ENCODE peak calls at places on chromosomes 1 and 21, in five cellular contexts. N, P, L, X and A are unnamed samples.

GRCh38 chr1:100463809-100464424 is 74.0 kb upstream of the GPR88 start:
- DNase-seq in N (peak; percentile 54), P (peak; percentile 64), L (peak; percentile 63), X (no peak), A (peak; percentile 91)

GRCh38 chr1:39134768-39135333 is 69.6 kb upstream of the MACF1 start:
- DNase-seq in N (no peak), P (no peak), L (no peak), X (no peak), A (no peak)

GRCh38 chr1:46244656-46245371 is 2.7 kb upstream of the RAD54L start:
- DNase-seq in N (peak; percentile 50), P (no peak), L (no peak), X (no peak), A (peak; percentile 58)

GRCh38 chr21:35925497-35925896 is 134.8 kb downstream of the SETD4 start:
- DNase-seq in N (no peak), P (peak; percentile 83), L (peak; percentile 39), X (peak; percentile 30), A (no peak)

GRCh38 chr1:3038571-3039181 is 17.4 kb downstream of the ACTRT2 start:
- DNase-seq in N (no peak), P (no peak), L (no peak), X (no peak), A (no peak)

GRCh38 chr1:79808816-79809475 is 802.4 kb upstream of the ADGRL4 start:
- DNase-seq in N (no peak), P (no peak), L (no peak), X (no peak), A (no peak)

GRCh38 chr1:196558424-196558823 is 49.8 kb downstream of the KCNT2 start:
- DNase-seq in N (no peak), P (no peak), L (no peak), X (no peak), A (no peak)

GRCh38 chr1:162219461-162219860 is 150.0 kb downstream of the NOS1AP start:
- DNase-seq in N (no peak), P (no peak), L (no peak), X (no peak), A (no peak)

GRCh38 chr1:77036560-77036959 is 169.3 kb downstream of the ST6GALNAC5 start:
- DNase-seq in N (no peak), P (no peak), L (no peak), X (no peak), A (peak; percentile 71)

GRCh38 chr1:7345516-7345915 is 425.6 kb upstream of the VAMP3 start:
- DNase-seq in N (no peak), P (no peak), L (no peak), X (no peak), A (no peak)

GRCh38 chr1:30522031-30523004 is 201.1 kb downstream of the MATN1 start:
- DNase-seq in N (no peak), P (no peak), L (no peak), X (peak; percentile 28), A (no peak)

GRCh38 chr1:245046764-245047163 is 108.0 kb upstream of the KIF26B start:
- DNase-seq in N (no peak), P (no peak), L (no peak), X (no peak), A (peak; percentile 33)

GRCh38 chr1:53016705-53017104 is 45.3 kb upstream of the PODN start:
- DNase-seq in N (no peak), P (no peak), L (no peak), X (no peak), A (no peak)

GRCh38 chr21:29233611-29234540 is 64.8 kb upstream of the BACH1 start:
- DNase-seq in N (no peak), P (no peak), L (no peak), X (no peak), A (no peak)

GRCh38 chr1:202018476-202019234 is 8.3 kb downstream of the ELF3 start:
- DNase-seq in N (no peak), P (peak; percentile 85), L (peak; percentile 93), X (peak; percentile 80), A (peak; percentile 33)
- TF ChIP-seq POLR2AphosphoS5 in N (no peak), P (no peak), L (peak; percentile 66), X (peak; percentile 38), A (no peak)

DNA sequence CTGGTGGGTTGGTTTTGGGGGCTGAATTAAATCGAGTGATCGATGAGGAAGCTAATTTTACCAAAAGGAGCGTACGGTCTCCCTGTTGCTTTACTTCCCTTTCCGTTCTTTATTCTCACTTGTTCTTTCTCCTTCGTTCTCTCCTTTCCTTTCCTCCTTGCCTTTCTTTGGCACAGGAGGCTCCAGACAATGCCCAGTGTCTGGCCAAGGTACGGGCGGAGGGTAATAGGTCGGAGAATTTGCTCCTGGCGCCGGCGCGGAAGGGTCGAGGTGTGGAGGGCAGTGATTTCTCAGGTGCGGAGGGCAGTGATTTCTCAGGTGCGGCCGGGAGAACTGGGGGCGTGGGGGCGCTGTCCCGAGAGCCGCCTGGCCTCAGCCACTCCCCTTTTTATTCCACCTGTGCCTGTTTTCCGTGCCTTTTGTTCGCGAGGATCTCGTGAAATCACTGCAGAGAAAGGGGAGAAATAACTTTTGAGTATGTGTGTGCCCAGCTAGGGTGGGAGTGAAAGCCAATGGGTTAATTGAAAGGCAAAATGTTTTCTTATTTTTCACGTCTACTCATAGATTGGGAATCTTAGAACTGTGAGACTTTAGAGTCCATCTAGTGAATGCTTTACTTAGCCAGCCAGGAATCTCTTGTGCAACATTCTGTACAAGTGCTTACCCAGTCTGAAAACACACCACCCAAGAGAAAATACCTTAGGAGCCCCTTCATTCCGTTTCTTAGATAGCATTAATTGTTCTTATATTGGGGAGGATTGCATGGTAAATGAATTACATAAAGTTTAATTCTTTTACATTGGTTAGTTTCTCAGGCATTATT is 1.3 kb downstream of the FNBP1L start:
- DNase-seq in N (peak; percentile 44), P (peak; percentile 12), L (peak; percentile 56), X (peak; percentile 38), A (peak; percentile 84)
- TF ChIP-seq POLR2AphosphoS5 in N (no peak), P (no peak), L (peak; percentile 10), X (no peak), A (peak; percentile 81)

DNA sequence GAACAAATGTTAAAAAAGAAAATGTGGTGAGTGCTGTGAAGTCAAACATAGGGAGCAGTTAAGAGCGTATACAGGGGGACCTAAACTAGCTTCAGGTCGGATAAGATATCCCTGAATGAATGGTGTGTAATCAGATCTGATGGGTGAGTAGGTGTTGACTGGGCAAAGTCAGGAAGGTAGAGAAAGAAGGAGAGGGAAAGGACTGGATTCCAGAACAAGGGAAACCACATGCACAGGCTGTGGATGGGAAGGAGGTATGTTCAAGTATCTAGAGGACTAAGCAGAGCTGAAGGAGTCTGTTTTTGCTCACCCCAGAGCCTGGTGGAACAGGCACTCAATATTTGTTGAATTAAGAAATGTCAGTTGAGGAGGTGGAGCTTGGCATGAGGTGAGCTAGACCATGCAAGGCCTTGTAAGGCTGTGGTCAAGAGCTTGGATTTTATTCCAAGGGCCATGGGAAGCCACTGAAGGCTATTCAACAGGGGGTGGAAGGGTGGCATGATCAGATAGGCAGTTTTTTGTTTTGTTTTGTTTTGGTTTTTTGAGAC is 27.4 kb downstream of the MAP7D1 start:
- DNase-seq in N (no peak), P (no peak), L (no peak), X (no peak), A (no peak)
- TF ChIP-seq POLR2AphosphoS5 in N (no peak), P (no peak), L (no peak), X (no peak), A (no peak)

GRCh38 chr21:45405271-45405818 is 380 bp downstream of the COL18A1 start:
- DNase-seq in N (peak; percentile 89), P (no peak), L (no peak), X (no peak), A (no peak)
- TF ChIP-seq POLR2AphosphoS5 in N (no peak), P (no peak), L (no peak), X (no peak), A (no peak)

DNA sequence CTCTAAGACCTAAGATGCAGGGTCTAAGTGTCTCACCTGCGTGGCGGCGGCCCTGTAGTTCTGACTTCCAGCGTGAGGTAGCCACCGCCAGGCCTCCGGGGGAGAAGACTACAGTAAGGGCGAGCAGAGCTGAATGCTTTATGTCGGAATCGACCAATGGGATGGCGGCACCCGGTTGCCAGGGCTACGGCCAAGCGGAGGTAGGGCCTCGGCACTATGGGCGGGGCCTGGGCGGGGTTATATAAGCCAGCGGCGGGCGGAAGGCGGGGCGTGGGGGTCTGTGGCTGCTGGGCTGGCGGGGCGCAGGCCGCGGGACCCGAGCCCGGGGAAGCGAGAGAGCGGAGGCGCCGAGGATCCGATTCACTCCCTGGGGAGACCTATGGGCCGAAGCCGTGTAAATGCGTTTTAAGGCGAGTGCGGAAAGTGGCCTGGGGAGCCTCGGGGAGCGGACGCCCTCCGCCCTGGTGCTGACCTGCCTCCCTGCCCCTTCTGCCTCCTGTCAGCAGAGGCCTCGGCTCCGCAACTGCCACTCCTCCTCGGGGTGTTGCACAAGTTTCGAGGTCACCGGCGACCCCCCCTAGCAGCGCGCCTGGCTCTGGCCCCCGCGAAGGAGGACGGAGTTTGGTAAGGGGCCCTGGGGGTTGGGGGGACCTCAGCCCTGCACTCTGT is at the start of gene AZIN2:
- DNase-seq in N (peak; percentile 98), P (peak; percentile 90), L (peak; percentile 99), X (peak; percentile 97), A (peak; percentile 98)
- TF ChIP-seq POLR2AphosphoS5 in N (peak; percentile 95), P (peak; percentile 69), L (peak; percentile 70), X (peak; percentile 41), A (peak; percentile 75)

DNA sequence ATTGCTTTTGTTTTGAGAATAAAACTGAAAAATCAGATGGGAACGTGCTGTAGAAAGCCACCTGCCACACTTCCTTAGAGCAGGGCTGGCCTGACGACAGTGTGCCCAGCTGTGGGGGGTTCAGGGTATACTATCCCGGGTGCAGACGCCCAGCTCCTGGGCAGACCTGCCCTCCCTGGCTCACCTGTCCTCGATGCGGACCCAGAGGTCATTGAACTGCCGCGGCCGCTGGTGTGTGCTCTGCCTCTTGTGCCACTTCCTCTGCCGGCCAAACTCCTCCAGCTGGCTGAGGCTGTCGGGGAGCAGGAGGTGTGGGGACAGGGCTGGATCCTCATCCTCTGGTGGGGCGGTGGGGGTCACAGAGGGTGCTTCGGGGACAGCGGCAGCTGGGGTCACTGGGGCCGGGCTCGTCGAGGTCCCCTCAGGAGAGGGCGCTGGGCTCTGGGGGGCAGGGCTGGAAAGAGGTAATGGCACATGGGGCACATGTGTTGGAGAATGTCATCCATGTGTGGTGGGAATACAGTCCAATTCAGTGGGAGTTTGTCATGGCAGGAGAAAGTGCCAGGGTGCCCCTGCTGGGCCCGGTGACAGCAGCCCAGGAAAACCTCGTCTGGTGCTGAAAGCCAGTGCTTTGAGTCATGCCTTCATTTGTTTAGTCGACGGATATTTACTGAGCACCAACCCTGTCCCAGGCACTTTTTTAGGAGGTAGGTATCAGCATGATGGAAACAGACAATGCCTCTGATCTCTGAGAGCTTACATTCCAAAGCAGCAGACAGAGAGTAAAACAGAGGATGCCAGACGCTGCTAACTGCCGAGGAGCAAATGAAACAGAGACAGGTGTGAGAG is 222.0 kb downstream of the TRABD2B start:
- DNase-seq in N (no peak), P (no peak), L (no peak), X (no peak), A (no peak)
- TF ChIP-seq POLR2AphosphoS5 in N (no peak), P (no peak), L (no peak), X (no peak), A (no peak)

GRCh38 chr1:27436204-27437159 is 44.1 kb downstream of the GPR3 start:
- DNase-seq in N (no peak), P (peak; percentile 25), L (no peak), X (no peak), A (no peak)
- TF ChIP-seq POLR2AphosphoS5 in N (no peak), P (no peak), L (peak; percentile 87), X (no peak), A (no peak)